ENCODE peak calls at places on chromosomes 13 and 19, in eight cellular contexts. D is CD8-positive, alpha-beta T cell; I is astrocyte of the hippocampus; S is stimulated activated CD8-positive, alpha-beta memory T cell treated with anti-CD3 and anti-CD28 coated beads, Interleukin-15, amount 100 ng/mL, for 24 hours; F is A549; L is CD4-positive, CD25-positive, alpha-beta regulatory T cell; W is non-pigmented ciliary epithelial cell; V is amniotic stem cell. N is an unnamed sample.

GRCh38 chr13:39417643-39418042 is 185.3 kb downstream of the LHFPL6 start:
- DNase-seq in V (no peak), S (no peak), I (peak), W (peak), L (no peak), F (no peak), D (no peak), N (no peak)

GRCh38 chr19:41802770-41803169 is 6.4 kb downstream of the CEACAM3 start:
- DNase-seq in D (no peak), S (no peak), F (no peak), L (no peak), V (no peak), I (no peak), W (no peak), N (no peak)

GRCh38 chr13:32895296-32895695 is 120.9 kb upstream of the KL start:
- DNase-seq in V (no peak), W (no peak), S (no peak), I (no peak), L (no peak), D (no peak), F (no peak), N (no peak)

GRCh38 chr19:16074488-16075365 is 1.6 kb upstream of the TPM4 start:
- DNase-seq in L (no peak), V (no peak), I (no peak), W (no peak), D (no peak), F (no peak), S (no peak), N (no peak)

GRCh38 chr13:47708386-47708785 is 292.7 kb downstream of the SUCLA2 start:
- DNase-seq in S (no peak), F (peak), V (no peak), W (peak), D (no peak), I (no peak), L (no peak), N (peak)

GRCh38 chr13:20475927-20476691 is 49.5 kb downstream of the CRYL1 start:
- DNase-seq in L (peak), D (peak), I (no peak), F (no peak), V (no peak), S (peak), W (no peak), N (no peak)

GRCh38 chr19:35114656-35115537 is 726 bp upstream of the FXYD3 start:
- DNase-seq in S (peak), W (no peak), I (peak), L (peak), F (peak), V (no peak), D (peak), N (peak)

GRCh38 chr19:48501446-48501960 is 10.1 kb downstream of the LMTK3 start:
- DNase-seq in I (no peak), W (no peak), L (peak), S (no peak), D (no peak), F (no peak), V (no peak), N (peak)

GRCh38 chr13:106407338-106407737 is 128.1 kb downstream of the EFNB2 start:
- DNase-seq in S (no peak), L (no peak), F (no peak), W (no peak), D (no peak), V (no peak), I (peak), N (no peak)

GRCh38 chr13:24271611-24272451 is 37.5 kb upstream of the C1QTNF9 start:
- DNase-seq in V (no peak), D (peak), I (peak), S (no peak), L (peak), F (no peak), W (peak), N (peak)

GRCh38 chr19:6423499-6424189 is 967 bp downstream of the KHSRP start:
- DNase-seq in S (no peak), W (peak), V (no peak), I (peak), L (no peak), D (no peak), F (no peak), N (no peak)

GRCh38 chr13:23411220-23411619 is 22.3 kb downstream of the SACS start:
- DNase-seq in F (no peak), L (no peak), I (no peak), D (no peak), S (no peak), W (no peak), V (no peak), N (no peak)

GRCh38 chr19:5990289-5990797 is 12.4 kb upstream of the RANBP3 start:
- DNase-seq in D (no peak), F (peak), I (no peak), V (no peak), W (no peak), S (no peak), L (no peak), N (no peak)

GRCh38 chr13:63636231-63636993 is 2220.8 kb upstream of the PCDH20 start:
- DNase-seq in V (no peak), D (no peak), L (no peak), S (no peak), I (no peak), F (peak), W (no peak), N (no peak)

GRCh38 chr13:80599765-80600164 is 258.8 kb upstream of the SPRY2 start:
- DNase-seq in V (no peak), D (no peak), I (no peak), W (no peak), L (no peak), F (no peak), S (no peak), N (no peak)